ENCODE peak calls at places on chromosomes 4 and X, in six cellular contexts. T, A, D, Z, X and R are unnamed samples.

GRCh38 chrX:39899876-39900787 is 197.6 kb downstream of the BCOR start:
- DNase-seq in D (no peak), X (no peak), A (no peak), Z (no peak), T (no peak), R (no peak)

GRCh38 chr4:87524456-87524855 is 4.7 kb downstream of the SPARCL1 start:
- DNase-seq in X (no peak), T (no peak), Z (no peak), A (no peak), D (no peak), R (no peak)

GRCh38 chrX:43592597-43592996 is 63.5 kb upstream of the MAOA start:
- DNase-seq in Z (no peak), T (no peak), D (no peak), X (no peak), A (peak; percentile 42), R (no peak)

GRCh38 chr4:89492476-89493110 is 185.0 kb upstream of the GPRIN3 start:
- DNase-seq in A (peak; percentile 98), T (no peak), Z (no peak), D (no peak), X (no peak), R (no peak)

GRCh38 chr4:69828828-69829227 is 31.1 kb downstream of the SULT1E1 start:
- DNase-seq in T (no peak), X (no peak), D (no peak), A (peak; percentile 31), Z (no peak), R (no peak)

GRCh38 chr4:947491-947971 is 15.3 kb downstream of the TMEM175 start:
- DNase-seq in D (no peak), X (peak; percentile 6), T (peak; percentile 57), Z (no peak), A (no peak), R (no peak)

GRCh38 chr4:155005395-155006087 is 202.9 kb upstream of the NPY2R start:
- DNase-seq in T (no peak), Z (no peak), X (no peak), D (no peak), A (peak; percentile 72), R (no peak)

GRCh38 chr4:166128452-166128851 is 255.4 kb downstream of the TLL1 start:
- DNase-seq in D (no peak), Z (no peak), X (no peak), A (peak; percentile 13), T (no peak), R (no peak)

GRCh38 chr4:85391011-85391410 is 83.9 kb upstream of the ARHGAP24 start:
- DNase-seq in X (no peak), T (no peak), D (no peak), Z (no peak), A (peak; percentile 28), R (no peak)

GRCh38 chr4:56843421-56843899 is 22.0 kb upstream of the SPINK2 start:
- DNase-seq in A (peak; percentile 28), X (no peak), D (no peak), T (no peak), Z (no peak), R (no peak)

GRCh38 chr4:87093443-87094123 is 126.8 kb downstream of the KLHL8 start:
- DNase-seq in T (no peak), A (peak; percentile 67), Z (no peak), D (peak; percentile 62), X (no peak), R (no peak)

GRCh38 chr4:3075652-3075981 is 1.1 kb downstream of the HTT start:
- DNase-seq in A (no peak), D (no peak), Z (no peak), T (no peak), X (no peak), R (no peak)

GRCh38 chr4:3077796-3078195 is 3.3 kb downstream of the HTT start:
- DNase-seq in A (no peak), D (no peak), X (no peak), Z (no peak), T (no peak), R (no peak)

GRCh38 chr4:3073158-3074077 is 920 bp downstream of the HTT-AS start:
- DNase-seq in D (no peak), Z (no peak), T (no peak), X (peak; percentile 28), A (no peak), R (peak; percentile 69)

GRCh38 chr4:3074078-3074845 is at the start of the genes HTT and HTT-AS:
- DNase-seq in T (peak; percentile 99), A (peak; percentile 94), X (peak; percentile 94), Z (peak; percentile 99), D (peak; percentile 92), R (peak; percentile 97)

DNA sequence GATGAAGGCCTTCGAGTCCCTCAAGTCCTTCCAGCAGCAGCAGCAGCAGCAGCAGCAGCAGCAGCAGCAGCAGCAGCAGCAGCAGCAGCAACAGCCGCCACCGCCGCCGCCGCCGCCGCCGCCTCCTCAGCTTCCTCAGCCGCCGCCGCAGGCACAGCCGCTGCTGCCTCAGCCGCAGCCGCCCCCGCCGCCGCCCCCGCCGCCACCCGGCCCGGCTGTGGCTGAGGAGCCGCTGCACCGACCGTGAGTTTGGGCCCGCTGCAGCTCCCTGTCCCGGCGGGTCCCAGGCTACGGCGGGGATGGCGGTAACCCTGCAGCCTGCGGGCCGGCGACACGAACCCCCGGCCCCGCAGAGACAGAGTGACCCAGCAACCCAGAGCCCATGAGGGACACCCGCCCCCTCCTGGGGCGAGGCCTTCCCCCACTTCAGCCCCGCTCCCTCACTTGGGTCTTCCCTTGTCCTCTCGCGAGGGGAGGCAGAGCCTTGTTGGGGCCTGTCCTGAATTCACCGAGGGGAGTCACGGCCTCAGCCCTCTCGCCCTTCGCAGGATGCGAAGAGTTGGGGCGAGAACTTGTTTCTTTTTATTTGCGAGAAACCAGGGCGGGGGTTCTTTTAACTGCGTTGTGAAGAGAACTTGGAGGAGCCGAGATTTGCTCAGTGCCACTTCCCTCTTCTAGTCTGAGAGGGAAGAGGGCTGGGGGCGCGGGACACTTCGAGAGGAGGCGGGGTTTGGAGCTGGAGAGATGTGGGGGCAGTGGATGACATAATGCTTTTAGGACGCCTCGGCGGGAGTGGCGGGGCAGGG is 568 bp downstream of the HTT start:
- DNase-seq in D (peak; percentile 44), T (peak; percentile 89), X (peak; percentile 51), A (peak; percentile 45), Z (peak; percentile 64), R (peak; percentile 80)
- H3K4me1 ChIP-seq in D (peaks cover 20% of the 10 kb centered on the region), T (peaks cover 27% of the 10 kb centered on the region), X (peaks cover 31% of the 10 kb centered on the region), A (peaks cover 13% of the 10 kb centered on the region), Z (peaks cover 9% of the 10 kb centered on the region), R (peaks cover 2% of the 10 kb centered on the region)

GRCh38 chr4:130026185-130026584 is 930.2 kb downstream of the C4orf33 start:
- DNase-seq in X (no peak), Z (no peak), D (no peak), A (no peak), T (no peak), R (no peak)

GRCh38 chr4:130029442-130029841 is 933.5 kb downstream of the C4orf33 start:
- DNase-seq in Z (no peak), T (no peak), D (no peak), X (no peak), A (no peak), R (no peak)

GRCh38 chr4:130028552-130028951 is 932.6 kb downstream of the C4orf33 start:
- DNase-seq in Z (no peak), X (no peak), A (no peak), D (no peak), T (no peak), R (no peak)

GRCh38 chr4:130023088-130023487 is 927.1 kb downstream of the C4orf33 start:
- DNase-seq in T (no peak), X (no peak), A (no peak), D (no peak), Z (no peak), R (no peak)

GRCh38 chr4:130025701-130026100 is 929.7 kb downstream of the C4orf33 start:
- DNase-seq in D (no peak), A (no peak), T (no peak), Z (no peak), X (no peak), R (no peak)
- H3K4me1 ChIP-seq in D (no peaks in the 10 kb centered on the region), A (no peaks in the 10 kb centered on the region), T (no peaks in the 10 kb centered on the region), Z (no peaks in the 10 kb centered on the region), X (no peaks in the 10 kb centered on the region), R (no peaks in the 10 kb centered on the region)

DNA sequence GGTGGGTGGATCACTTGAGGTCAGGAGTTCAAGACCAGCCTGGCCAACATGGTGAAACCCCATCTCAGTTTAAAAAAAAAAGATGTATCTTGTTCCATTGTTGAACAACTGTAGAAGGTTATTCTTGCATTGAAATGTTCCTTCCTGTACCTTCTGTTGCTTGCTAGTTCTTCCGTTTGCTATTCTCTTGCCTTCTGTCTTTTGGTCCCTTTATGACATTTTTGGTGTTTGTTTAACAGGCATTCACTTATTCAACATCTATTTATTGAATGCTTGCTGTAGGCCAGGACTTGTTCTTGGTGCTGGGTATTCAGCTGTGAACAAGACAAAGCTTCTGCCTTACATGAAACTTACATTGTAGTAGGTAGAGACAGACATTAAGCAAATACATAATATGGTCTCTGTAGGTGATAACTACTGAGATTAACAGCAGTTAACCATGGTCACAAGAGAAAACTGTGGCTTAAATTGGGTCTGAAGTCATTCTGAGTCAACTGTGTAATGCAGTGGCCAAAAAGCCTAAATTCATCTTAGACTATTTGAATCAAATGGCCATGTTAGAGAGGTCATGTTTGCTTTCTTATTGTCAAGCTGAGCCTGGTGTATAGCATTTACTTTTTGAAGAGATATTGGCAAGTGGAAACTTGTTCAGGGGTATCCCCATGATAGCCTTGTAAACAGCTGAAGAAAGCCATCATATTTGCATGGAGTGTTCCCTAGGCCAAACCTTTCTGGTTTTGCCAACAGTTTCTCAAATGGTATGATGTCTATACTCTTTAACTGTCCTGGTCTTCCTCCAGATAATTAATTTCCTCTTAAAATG is 35.6 kb downstream of the GAB1 start:
- DNase-seq in A (no peak), Z (no peak), X (no peak), D (no peak), T (no peak), R (no peak)
- H3K4me1 ChIP-seq in A (no peaks in the 10 kb centered on the region), Z (peaks cover 23% of the 10 kb centered on the region), X (peaks cover 59% of the 10 kb centered on the region), D (no peaks in the 10 kb centered on the region), T (peaks cover 40% of the 10 kb centered on the region), R (peaks cover 3% of the 10 kb centered on the region)

GRCh38 chr4:124945422-124945821 is 232.9 kb upstream of the ANKRD50 start:
- DNase-seq in A (no peak), X (no peak), Z (no peak), D (no peak), T (no peak), R (no peak)

GRCh38 chr4:124940387-124940786 is 227.9 kb upstream of the ANKRD50 start:
- DNase-seq in D (no peak), Z (no peak), A (peak; percentile 97), X (no peak), T (no peak), R (no peak)

GRCh38 chr4:124943938-124944337 is 231.4 kb upstream of the ANKRD50 start:
- DNase-seq in Z (no peak), T (no peak), A (no peak), X (no peak), D (no peak), R (no peak)

GRCh38 chr4:124941267-124941666 is 228.7 kb upstream of the ANKRD50 start:
- DNase-seq in T (no peak), Z (no peak), A (no peak), X (no peak), D (no peak), R (no peak)

DNA sequence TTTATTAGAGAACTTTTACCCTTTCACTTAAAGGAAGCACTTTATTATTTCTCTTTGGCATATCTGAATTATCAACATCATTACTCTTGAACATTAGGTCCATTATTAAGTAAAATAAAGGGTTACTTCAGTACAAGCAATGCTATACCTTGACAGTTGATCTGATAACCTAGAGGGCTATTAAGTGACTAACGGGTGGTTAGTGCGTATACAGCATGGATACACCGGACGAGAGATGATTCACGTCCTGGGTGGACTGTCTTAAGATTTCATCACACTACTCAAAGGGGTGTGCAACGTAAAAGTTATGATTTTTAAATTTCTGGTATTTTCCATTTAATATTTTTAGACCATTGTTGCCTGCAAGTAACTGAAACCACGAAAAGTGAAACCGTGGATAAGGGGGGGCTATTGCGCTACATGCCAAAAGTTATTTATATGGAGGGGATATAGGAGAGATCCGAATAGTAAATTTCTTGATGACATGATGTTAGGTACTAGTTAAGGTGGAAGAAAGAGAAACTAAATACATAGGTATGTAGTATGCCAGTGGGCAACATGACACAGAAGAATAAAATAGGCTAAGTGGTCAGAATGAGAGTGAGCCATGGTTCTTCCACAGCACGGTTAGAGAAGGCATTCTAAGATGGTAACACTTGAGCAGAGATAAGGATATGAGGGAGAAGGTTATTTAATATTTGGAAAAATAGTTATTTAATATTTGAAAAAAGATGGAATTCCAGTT is 230.8 kb upstream of the ANKRD50 start:
- DNase-seq in A (peak; percentile 58), Z (no peak), X (no peak), T (no peak), D (no peak), R (no peak)
- H3K4me1 ChIP-seq in A (peaks cover 7% of the 10 kb centered on the region), Z (no peaks in the 10 kb centered on the region), X (peaks cover 23% of the 10 kb centered on the region), T (peaks cover 13% of the 10 kb centered on the region), D (no peaks in the 10 kb centered on the region), R (no peaks in the 10 kb centered on the region)